ENCODE peak calls at places on chromosomes 2 and 18, in five cellular contexts. One of them, this sample, is unnamed.

GRCh38 chr2:181393472-181393871 is 63.7 kb upstream of the ITGA4 start:
- DNase-seq in kidney: no peak
- DNase-seq in fibroblast of lung: peak
- DNase-seq in IMR-90: peak
- DNase-seq in CD8-positive, alpha-beta T cell: no peak
- DNase-seq in this sample: peak

GRCh38 chr2:56522605-56523089 is 338.9 kb downstream of the CCDC85A start:
- DNase-seq in kidney: no peak
- DNase-seq in fibroblast of lung: peak
- DNase-seq in IMR-90: peak
- DNase-seq in CD8-positive, alpha-beta T cell: no peak
- DNase-seq in this sample: peak

GRCh38 chr18:54205951-54206350 is 18.5 kb downstream of the MBD2 start:
- DNase-seq in kidney: no peak
- DNase-seq in fibroblast of lung: peak
- DNase-seq in IMR-90: no peak
- DNase-seq in CD8-positive, alpha-beta T cell: no peak
- DNase-seq in this sample: peak

GRCh38 chr18:66873899-66874298 is 270.0 kb upstream of the CDH19 start:
- DNase-seq in kidney: no peak
- DNase-seq in fibroblast of lung: no peak
- DNase-seq in IMR-90: no peak
- DNase-seq in CD8-positive, alpha-beta T cell: no peak
- DNase-seq in this sample: no peak

GRCh38 chr18:60027397-60027796 is 127.6 kb downstream of the PMAIP1 start:
- DNase-seq in kidney: no peak
- DNase-seq in fibroblast of lung: no peak
- DNase-seq in IMR-90: no peak
- DNase-seq in CD8-positive, alpha-beta T cell: no peak
- DNase-seq in this sample: no peak

GRCh38 chr2:164617466-164617865 is 3.8 kb downstream of the GRB14 start:
- DNase-seq in kidney: no peak
- DNase-seq in fibroblast of lung: no peak
- DNase-seq in IMR-90: no peak
- DNase-seq in CD8-positive, alpha-beta T cell: no peak
- DNase-seq in this sample: peak

GRCh38 chr18:23259701-23260661 is 124.7 kb downstream of the CABLES1 start:
- DNase-seq in kidney: peak
- DNase-seq in fibroblast of lung: peak
- DNase-seq in IMR-90: peak
- DNase-seq in CD8-positive, alpha-beta T cell: peak
- DNase-seq in this sample: peak

GRCh38 chr2:69911985-69912563 is 2.8 kb upstream of the MXD1 start:
- DNase-seq in kidney: no peak
- DNase-seq in fibroblast of lung: peak
- DNase-seq in IMR-90: peak
- DNase-seq in CD8-positive, alpha-beta T cell: no peak
- DNase-seq in this sample: peak

GRCh38 chr2:233416199-233416598 is 61.9 kb downstream of the DGKD start:
- DNase-seq in kidney: no peak
- DNase-seq in fibroblast of lung: no peak
- DNase-seq in IMR-90: no peak
- DNase-seq in CD8-positive, alpha-beta T cell: no peak
- DNase-seq in this sample: no peak

GRCh38 chr2:105062158-105062557 is 24.3 kb downstream of the MRPS9 start:
- DNase-seq in kidney: no peak
- DNase-seq in fibroblast of lung: no peak
- DNase-seq in IMR-90: no peak
- DNase-seq in CD8-positive, alpha-beta T cell: no peak
- DNase-seq in this sample: no peak

GRCh38 chr2:194104687-194105086 is 1552.3 kb upstream of the SLC39A10 start:
- DNase-seq in kidney: no peak
- DNase-seq in fibroblast of lung: no peak
- DNase-seq in IMR-90: no peak
- DNase-seq in CD8-positive, alpha-beta T cell: no peak
- DNase-seq in this sample: no peak

GRCh38 chr2:208466920-208467298 is 60.3 kb downstream of the PTH2R start:
- DNase-seq in kidney: no peak
- DNase-seq in fibroblast of lung: no peak
- DNase-seq in IMR-90: no peak
- DNase-seq in CD8-positive, alpha-beta T cell: no peak
- DNase-seq in this sample: no peak

GRCh38 chr2:32136097-32136496 is 29.6 kb upstream of the SLC30A6 start:
- DNase-seq in kidney: no peak
- DNase-seq in fibroblast of lung: no peak
- DNase-seq in IMR-90: peak
- DNase-seq in CD8-positive, alpha-beta T cell: no peak
- DNase-seq in this sample: peak

GRCh38 chr2:193502363-193503035 is 1307.8 kb upstream of the TMEFF2 start:
- DNase-seq in kidney: peak
- DNase-seq in fibroblast of lung: no peak
- DNase-seq in IMR-90: no peak
- DNase-seq in CD8-positive, alpha-beta T cell: no peak
- DNase-seq in this sample: no peak

GRCh38 chr2:138274421-138275291 is 226.9 kb upstream of the SPOPL start:
- DNase-seq in kidney: no peak
- DNase-seq in fibroblast of lung: peak
- DNase-seq in IMR-90: peak
- DNase-seq in CD8-positive, alpha-beta T cell: no peak
- DNase-seq in this sample: peak

GRCh38 chr18:64809801-64810200 is 660.9 kb upstream of the LINC00305 start:
- DNase-seq in kidney: no peak
- DNase-seq in fibroblast of lung: no peak
- DNase-seq in IMR-90: no peak
- DNase-seq in CD8-positive, alpha-beta T cell: no peak
- DNase-seq in this sample: no peak

GRCh38 chr2:118842687-118843491 is 4.6 kb downstream of the EN1 start:
- DNase-seq in kidney: no peak
- DNase-seq in fibroblast of lung: peak
- DNase-seq in IMR-90: no peak
- DNase-seq in CD8-positive, alpha-beta T cell: no peak
- DNase-seq in this sample: no peak
- H3K4me3 ChIP-seq in kidney: peak
- H3K4me3 ChIP-seq in fibroblast of lung: no peak
- H3K4me3 ChIP-seq in IMR-90: no peak
- H3K4me3 ChIP-seq in CD8-positive, alpha-beta T cell: peak
- H3K4me3 ChIP-seq in this sample: peak

DNA sequence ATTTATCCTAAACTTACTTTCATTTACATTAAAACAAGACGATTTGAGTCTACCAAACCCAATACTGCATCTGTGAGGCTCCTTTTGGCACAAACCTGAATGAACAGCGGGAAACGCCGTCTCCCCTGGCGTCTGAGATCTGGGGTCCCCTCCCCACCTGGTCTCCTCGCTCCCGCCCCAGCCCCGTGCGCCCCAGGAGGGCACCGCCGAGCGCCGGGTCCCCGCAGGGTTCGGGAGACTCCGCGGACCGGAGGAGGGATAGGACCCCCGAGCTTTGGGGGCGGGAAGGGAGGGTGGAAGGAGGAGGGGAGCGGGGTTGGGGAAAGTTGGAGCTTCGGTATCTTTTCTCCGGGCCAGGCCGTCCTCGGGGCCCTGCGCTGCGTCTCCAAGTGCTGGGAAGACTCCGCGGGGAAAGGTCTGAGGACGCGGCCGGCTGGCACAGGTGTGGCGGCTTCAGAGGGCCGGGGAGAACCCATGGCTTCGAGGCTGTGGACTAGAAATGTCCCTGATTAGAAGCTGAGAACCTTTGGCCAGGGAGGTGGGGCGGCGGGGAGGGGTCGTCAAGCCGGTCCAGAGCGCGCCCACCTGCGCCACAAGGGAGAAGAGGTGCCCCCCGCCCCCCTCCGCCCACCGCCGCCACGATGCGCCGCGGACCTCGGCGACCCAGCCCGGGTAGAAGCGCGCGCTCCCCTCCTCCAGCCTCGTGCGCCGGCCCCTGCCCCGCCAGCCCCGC is 589 bp upstream of the SNTG2 start:
- DNase-seq in kidney: no peak
- DNase-seq in fibroblast of lung: no peak
- DNase-seq in IMR-90: no peak
- DNase-seq in CD8-positive, alpha-beta T cell: no peak
- DNase-seq in this sample: no peak
- H3K4me3 ChIP-seq in kidney: no peak
- H3K4me3 ChIP-seq in fibroblast of lung: no peak
- H3K4me3 ChIP-seq in IMR-90: peak
- H3K4me3 ChIP-seq in CD8-positive, alpha-beta T cell: peak
- H3K4me3 ChIP-seq in this sample: peak

GRCh38 chr2:124024491-124025348 is at the start of gene CNTNAP5:
- DNase-seq in kidney: peak
- DNase-seq in fibroblast of lung: peak
- DNase-seq in IMR-90: no peak
- DNase-seq in CD8-positive, alpha-beta T cell: no peak
- DNase-seq in this sample: no peak
- H3K4me3 ChIP-seq in kidney: no peak
- H3K4me3 ChIP-seq in fibroblast of lung: no peak
- H3K4me3 ChIP-seq in IMR-90: no peak
- H3K4me3 ChIP-seq in CD8-positive, alpha-beta T cell: no peak
- H3K4me3 ChIP-seq in this sample: no peak

GRCh38 chr18:13381907-13382682 is 163.5 kb downstream of the LDLRAD4 start:
- DNase-seq in kidney: peak
- DNase-seq in fibroblast of lung: peak
- DNase-seq in IMR-90: peak
- DNase-seq in CD8-positive, alpha-beta T cell: peak
- DNase-seq in this sample: peak
- H3K4me3 ChIP-seq in kidney: peak
- H3K4me3 ChIP-seq in fibroblast of lung: peak
- H3K4me3 ChIP-seq in IMR-90: no peak
- H3K4me3 ChIP-seq in CD8-positive, alpha-beta T cell: peak
- H3K4me3 ChIP-seq in this sample: peak

GRCh38 chr2:234945339-234945895 is 6.4 kb upstream of the SH3BP4 start:
- DNase-seq in kidney: no peak
- DNase-seq in fibroblast of lung: no peak
- DNase-seq in IMR-90: no peak
- DNase-seq in CD8-positive, alpha-beta T cell: no peak
- DNase-seq in this sample: peak

GRCh38 chr2:234935311-234935710 is 16.5 kb upstream of the SH3BP4 start:
- DNase-seq in kidney: no peak
- DNase-seq in fibroblast of lung: no peak
- DNase-seq in IMR-90: no peak
- DNase-seq in CD8-positive, alpha-beta T cell: no peak
- DNase-seq in this sample: no peak

GRCh38 chr2:234939976-234940375 is 11.8 kb upstream of the SH3BP4 start:
- DNase-seq in kidney: no peak
- DNase-seq in fibroblast of lung: no peak
- DNase-seq in IMR-90: no peak
- DNase-seq in CD8-positive, alpha-beta T cell: no peak
- DNase-seq in this sample: no peak

GRCh38 chr2:234940527-234940926 is 11.3 kb upstream of the SH3BP4 start:
- DNase-seq in kidney: no peak
- DNase-seq in fibroblast of lung: no peak
- DNase-seq in IMR-90: no peak
- DNase-seq in CD8-positive, alpha-beta T cell: no peak
- DNase-seq in this sample: no peak

DNA sequence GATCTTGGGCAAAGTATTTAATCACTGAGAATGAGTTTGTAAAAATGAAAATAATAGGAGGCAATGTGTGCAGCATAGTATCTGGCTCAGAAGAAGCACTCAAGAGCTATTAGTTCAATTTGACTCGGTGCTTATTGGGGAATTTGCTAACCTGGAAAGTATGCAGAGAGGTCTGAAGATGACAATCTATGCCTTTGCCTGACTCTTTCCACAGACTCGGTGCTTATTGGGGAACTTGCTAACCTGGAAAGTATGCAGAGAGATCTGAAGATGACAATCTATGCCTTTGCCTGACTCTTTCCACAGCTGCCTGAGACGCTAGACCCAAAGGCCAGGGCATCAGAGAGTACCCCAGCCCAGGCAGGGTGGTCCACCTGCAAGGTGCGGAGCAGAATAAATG is 12.2 kb upstream of the SH3BP4 start:
- DNase-seq in kidney: no peak
- DNase-seq in fibroblast of lung: no peak
- DNase-seq in IMR-90: no peak
- DNase-seq in CD8-positive, alpha-beta T cell: no peak
- DNase-seq in this sample: no peak
- H3K4me3 ChIP-seq in kidney: no peak
- H3K4me3 ChIP-seq in fibroblast of lung: no peak
- H3K4me3 ChIP-seq in IMR-90: no peak
- H3K4me3 ChIP-seq in CD8-positive, alpha-beta T cell: no peak
- H3K4me3 ChIP-seq in this sample: no peak

DNA sequence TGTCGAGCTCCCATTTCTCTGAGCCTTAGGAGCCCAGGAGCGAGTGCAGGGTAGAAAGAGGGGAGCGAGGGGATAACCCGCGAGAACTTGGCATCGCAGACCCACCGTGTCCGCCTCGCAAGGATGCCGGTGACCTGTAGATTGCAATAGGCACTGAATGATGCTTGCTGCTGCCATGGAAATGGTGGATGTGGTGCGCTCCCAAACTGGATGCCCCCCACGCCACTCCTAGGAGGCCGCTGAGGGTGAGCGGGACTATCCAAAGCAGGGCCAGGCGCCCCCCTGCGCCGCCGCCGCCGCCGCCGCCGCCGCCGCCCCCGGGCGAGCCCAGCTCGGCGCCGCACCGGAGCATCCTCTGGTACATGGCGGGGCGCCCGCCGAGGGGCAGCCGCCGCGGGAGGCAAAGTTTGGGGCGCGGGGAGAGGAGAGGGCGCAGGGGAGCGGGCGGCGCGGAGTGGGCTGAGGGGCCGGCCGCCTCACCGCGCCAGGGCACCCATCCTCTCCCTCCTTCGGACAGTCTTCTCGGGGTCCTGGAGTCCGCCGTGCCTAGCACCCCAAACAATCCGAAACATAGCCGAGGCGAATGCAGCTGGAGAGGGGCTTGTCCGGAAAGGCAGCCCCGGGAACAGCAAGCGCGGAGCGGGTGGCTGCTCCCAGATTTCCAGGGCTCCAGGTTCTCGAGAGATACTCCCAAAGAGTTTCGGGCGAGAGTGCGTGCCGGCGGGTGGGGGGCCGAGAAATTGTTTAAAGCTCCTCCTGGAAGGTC is 685.2 kb downstream of the NRXN1 start:
- DNase-seq in kidney: peak
- DNase-seq in fibroblast of lung: no peak
- DNase-seq in IMR-90: no peak
- DNase-seq in CD8-positive, alpha-beta T cell: no peak
- DNase-seq in this sample: no peak
- H3K4me3 ChIP-seq in kidney: no peak
- H3K4me3 ChIP-seq in fibroblast of lung: no peak
- H3K4me3 ChIP-seq in IMR-90: no peak
- H3K4me3 ChIP-seq in CD8-positive, alpha-beta T cell: no peak
- H3K4me3 ChIP-seq in this sample: no peak

DNA sequence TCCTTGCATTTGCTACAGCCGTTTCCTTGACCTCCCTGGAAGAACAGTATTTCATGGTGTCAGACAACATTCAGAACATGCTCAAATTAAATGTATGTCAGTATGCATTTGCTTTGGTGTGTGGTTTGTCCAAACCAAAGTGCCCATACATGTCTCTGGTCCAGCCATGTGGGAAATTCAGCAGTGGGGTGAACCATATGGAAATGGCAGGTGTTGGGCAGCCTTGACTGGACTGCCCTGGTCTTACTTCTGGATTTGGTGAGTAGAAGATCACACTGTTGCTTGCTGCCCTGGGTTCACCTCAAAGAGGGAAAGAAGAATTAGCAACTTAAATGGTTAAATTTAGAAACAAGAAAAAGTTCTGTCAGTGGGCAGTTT is 84.5 kb downstream of the MSH2 start:
- DNase-seq in kidney: no peak
- DNase-seq in fibroblast of lung: no peak
- DNase-seq in IMR-90: no peak
- DNase-seq in CD8-positive, alpha-beta T cell: no peak
- DNase-seq in this sample: no peak
- H3K4me3 ChIP-seq in kidney: no peak
- H3K4me3 ChIP-seq in fibroblast of lung: no peak
- H3K4me3 ChIP-seq in IMR-90: no peak
- H3K4me3 ChIP-seq in CD8-positive, alpha-beta T cell: no peak
- H3K4me3 ChIP-seq in this sample: no peak

This sample was measured in AG10803.